ENCODE peak calls at places on chromosomes 13 and 19, in five cellular contexts. N is upper lobe of left lung, D is heart right ventricle, E is choroid plexus epithelial cell, G is fibroblast of villous mesenchyme. H is an unnamed sample.

GRCh38 chr13:98599502-98600328 is 22.8 kb upstream of the STK24 start:
- DNase-seq in D (no peak), G (no peak), N (no peak), E (peak; percentile 56), H (peak; percentile 22)

GRCh38 chr13:108915634-108916497 is 286.5 kb downstream of the MYO16 start:
- DNase-seq in G (peak; percentile 96), N (no peak), E (peak; percentile 100), D (peak; percentile 51), H (peak; percentile 93)

GRCh38 chr13:112757759-112758086 is 67.9 kb downstream of the ATP11A start:
- DNase-seq in G (no peak), N (no peak), E (no peak), D (no peak), H (no peak)

GRCh38 chr19:53308339-53308811 is 25.2 kb upstream of the ZNF845 start:
- DNase-seq in G (peak; percentile 19), N (peak; percentile 73), E (peak; percentile 37), D (peak; percentile 22), H (no peak)

GRCh38 chr13:26062853-26063444 is 11.1 kb upstream of the SHISA2 start:
- DNase-seq in N (no peak), D (no peak), G (peak; percentile 29), E (peak; percentile 84), H (peak; percentile 66)

GRCh38 chr13:98780972-98781869 is 28.7 kb upstream of the SLC15A1 start:
- DNase-seq in G (no peak), N (no peak), E (no peak), D (no peak), H (no peak)

GRCh38 chr19:17996826-17997316 is 11.1 kb upstream of the ARRDC2 start:
- DNase-seq in G (peak; percentile 66), D (peak; percentile 88), E (peak; percentile 76), N (peak; percentile 91), H (peak; percentile 77)

GRCh38 chr13:108483981-108484380 is 145.4 kb upstream of the MYO16 start:
- DNase-seq in G (no peak), N (no peak), E (peak; percentile 61), D (no peak), H (no peak)

GRCh38 chr19:44498988-44499387 is 1.3 kb downstream of the ZNF180 start:
- DNase-seq in N (no peak), D (no peak), G (no peak), E (no peak), H (no peak)

GRCh38 chr19:47417107-47417745 is 2.1 kb downstream of the MEIS3 start:
- DNase-seq in E (no peak), N (peak; percentile 67), D (no peak), G (no peak), H (no peak)

GRCh38 chr19:47418595-47419036 is 711 bp downstream of the MEIS3 start:
- DNase-seq in D (no peak), N (no peak), E (no peak), G (no peak), H (no peak)

GRCh38 chr19:47416667-47417033 is 2.7 kb downstream of the MEIS3 start:
- DNase-seq in G (no peak), D (no peak), E (no peak), N (no peak), H (no peak)

GRCh38 chr19:47419037-47419783 is at the start of gene MEIS3:
- DNase-seq in G (no peak), D (no peak), N (peak; percentile 85), E (no peak), H (no peak)

DNA sequence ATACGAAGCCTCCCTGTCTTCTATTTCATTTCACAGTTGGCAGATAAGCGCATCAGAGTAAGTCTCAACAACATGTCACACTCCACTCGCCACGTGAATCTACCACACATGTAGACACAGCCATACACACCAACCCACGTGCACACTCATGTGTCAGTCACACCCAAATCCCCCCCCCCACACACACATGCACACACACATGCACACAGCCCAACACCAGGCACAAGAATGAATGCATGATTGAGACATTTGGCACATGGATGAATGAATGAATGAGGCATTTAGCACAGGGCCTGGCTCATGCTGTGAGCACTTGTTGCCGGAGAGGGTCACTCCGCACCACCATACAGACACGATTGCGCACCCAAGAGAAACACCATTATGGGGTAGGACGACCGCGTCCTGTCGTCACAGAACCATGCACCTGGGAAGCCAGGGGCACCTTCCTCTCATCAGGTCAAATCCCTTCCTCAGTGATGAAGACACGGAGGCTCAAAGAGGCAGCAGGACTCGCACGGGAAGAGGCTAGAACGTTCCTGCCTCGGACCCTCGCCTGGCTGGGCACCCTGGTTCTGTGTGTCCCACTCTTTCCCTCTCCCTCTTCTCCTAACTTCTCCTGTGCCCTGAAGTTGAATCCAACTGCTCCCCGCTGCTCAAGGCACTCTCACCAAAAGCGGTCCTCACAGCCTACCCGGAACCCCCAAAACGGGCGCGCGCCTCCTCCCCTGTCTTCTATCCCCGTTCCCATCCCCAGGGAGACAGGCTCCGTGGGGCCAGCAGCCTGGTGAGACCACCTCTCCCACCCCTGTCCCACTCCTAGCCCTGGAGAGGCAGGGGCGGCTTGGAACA is 1.4 kb downstream of the MEIS3 start:
- DNase-seq in N (no peak), D (no peak), G (no peak), E (no peak), H (no peak)
- H3K4me3 ChIP-seq in N (peak overlapping the region; percentile 44), D (no peak overlapping the region), G (peak overlapping the region; percentile 82), E (peak overlapping the region; percentile 54), H (peak overlapping the region; percentile 75)

GRCh38 chr13:73231456-73231855 is 172.7 kb downstream of the KLF5 start:
- DNase-seq in N (no peak), E (no peak), D (no peak), G (no peak), H (no peak)

GRCh38 chr13:73225983-73226382 is 167.2 kb downstream of the KLF5 start:
- DNase-seq in N (no peak), E (no peak), G (no peak), D (no peak), H (no peak)

GRCh38 chr13:73224708-73225107 is 165.9 kb downstream of the KLF5 start:
- DNase-seq in E (peak; percentile 11), G (peak; percentile 25), D (no peak), N (no peak), H (no peak)

GRCh38 chr13:73230714-73231113 is 171.9 kb downstream of the KLF5 start:
- DNase-seq in E (peak; percentile 10), G (no peak), N (no peak), D (no peak), H (no peak)

DNA sequence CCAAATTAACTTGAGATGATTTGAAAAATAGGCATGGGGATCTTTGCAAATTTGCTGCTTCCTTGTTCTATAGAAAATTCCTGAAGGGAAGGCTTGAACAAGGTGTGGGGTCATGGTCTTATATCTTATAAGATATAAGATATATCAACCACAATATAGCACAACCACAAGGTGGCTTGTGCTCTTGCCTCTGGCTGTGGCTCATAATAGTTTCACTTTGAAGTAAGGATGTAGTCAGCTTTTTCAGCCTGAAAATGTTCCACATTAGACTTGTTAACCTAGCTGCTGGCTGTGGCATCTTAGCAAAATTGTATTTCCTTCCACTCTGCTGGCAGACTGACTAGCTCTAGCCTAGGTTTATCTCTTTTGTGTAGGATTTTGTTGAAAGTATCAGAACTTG is 169.7 kb downstream of the KLF5 start:
- DNase-seq in D (no peak), G (peak; percentile 13), N (no peak), E (peak; percentile 54), H (peak; percentile 14)
- TF ChIP-seq CTCF in D (no peak), G (peak; percentile 21), N (no peak), E (peak; percentile 56), H (no peak)

GRCh38 chr19:38712161-38712748 is 32.0 kb downstream of the CAPN12 start:
- DNase-seq in D (no peak), G (no peak), N (no peak), E (no peak), H (no peak)
- H3K4me3 ChIP-seq in D (no peak overlapping the region), G (no peak overlapping the region), N (no peak overlapping the region), E (no peak overlapping the region), H (no peak overlapping the region)

GRCh38 chr19:35216833-35217707 is 11.5 kb downstream of the FAM187B start:
- DNase-seq in D (no peak), N (no peak), G (no peak), E (no peak), H (no peak)
- TF ChIP-seq CTCF in D (no peak), N (no peak), G (no peak), E (no peak), H (no peak)

DNA sequence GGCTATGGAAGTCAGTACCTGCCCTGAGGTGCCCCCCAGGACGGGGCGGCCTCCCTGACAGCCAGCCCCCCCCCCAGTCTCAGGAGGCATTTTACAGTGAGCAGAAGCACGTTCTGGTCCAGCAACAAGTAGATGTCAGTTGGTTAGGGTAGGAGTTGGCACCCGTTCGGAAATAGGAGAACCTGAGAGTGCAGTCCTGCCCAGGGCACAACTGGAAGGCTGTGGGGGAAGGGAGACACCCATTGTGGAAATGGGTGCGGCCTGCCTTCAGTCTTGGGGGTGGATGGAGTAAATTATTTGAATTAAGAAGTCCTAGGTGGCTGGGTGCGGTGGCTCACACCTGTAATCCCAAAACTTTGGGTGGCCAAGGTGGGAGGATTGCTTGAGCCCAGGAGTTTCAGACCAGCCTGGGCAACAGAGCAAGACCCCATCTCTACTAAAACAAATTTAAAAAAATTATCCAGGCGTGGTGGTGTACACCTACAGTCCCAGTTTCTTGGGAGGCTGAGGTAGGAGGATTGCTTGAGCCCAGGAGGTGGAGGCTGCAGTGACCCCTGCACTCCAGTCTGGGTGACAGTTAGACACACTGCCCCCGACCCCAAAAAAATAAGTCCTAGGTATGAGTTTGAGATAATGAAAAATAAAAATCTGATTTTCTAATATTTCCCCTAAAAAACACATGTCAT is 1.2 kb downstream of the CIRBP start:
- DNase-seq in D (no peak), E (no peak), N (peak; percentile 61), G (no peak), H (no peak)
- H3K4me3 ChIP-seq in D (peak overlapping the region; percentile 57), E (peak overlapping the region; percentile 84), N (peak overlapping the region; percentile 65), G (peak overlapping the region; percentile 82), H (peak overlapping the region; percentile 67)

GRCh38 chr19:2511991-2512390 is 36.1 kb downstream of the GADD45B start:
- DNase-seq in D (no peak), N (no peak), E (no peak), G (no peak), H (no peak)

GRCh38 chr19:2509096-2509495 is 33.2 kb downstream of the GADD45B start:
- DNase-seq in N (no peak), D (no peak), E (no peak), G (no peak), H (no peak)

GRCh38 chr19:2512523-2513431 is 36.9 kb downstream of the GADD45B start:
- DNase-seq in D (no peak), N (peak; percentile 80), E (no peak), G (no peak), H (no peak)

GRCh38 chr19:2514981-2515518 is 39.1 kb downstream of the GADD45B start:
- DNase-seq in G (no peak), N (no peak), E (no peak), D (no peak), H (no peak)

DNA sequence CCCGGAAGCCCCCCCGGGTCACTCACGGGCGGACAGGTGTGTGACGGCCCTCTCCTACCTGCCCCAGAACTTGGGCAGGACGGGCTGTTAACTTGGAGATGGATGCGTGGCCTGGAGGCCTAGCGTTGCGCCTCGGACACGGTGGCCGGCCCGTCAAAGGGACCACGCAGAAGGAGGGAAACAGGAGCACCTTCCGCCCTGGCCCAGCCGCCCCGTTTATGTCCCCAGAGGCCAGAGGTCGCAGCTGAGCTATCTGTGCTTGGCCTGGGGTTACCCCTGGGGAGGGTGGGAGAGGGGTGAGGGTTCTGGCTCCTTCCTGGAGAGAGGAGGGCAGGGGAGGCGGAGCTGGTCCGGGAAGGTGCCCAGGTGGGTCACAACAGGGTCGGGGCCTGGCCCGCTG is 35.6 kb downstream of the GADD45B start:
- DNase-seq in N (no peak), D (no peak), E (no peak), G (no peak), H (no peak)
- TF ChIP-seq CTCF in N (no peak), D (no peak), E (no peak), G (no peak), H (no peak)

H was measured in cardiac fibroblast.